ENCODE peak calls at places on chromosomes 3 and 15, in four cellular contexts. J is right atrium auricular region, C is A549, P is aorta. W is an unnamed sample.

GRCh38 chr15:74592222-74592621 is 23.4 kb upstream of the CLK3 start:
- DNase-seq in P (no peak), C (no peak), J (no peak), W (no peak)

GRCh38 chr15:72203507-72203837 is 5.9 kb upstream of the GRAMD2A start:
- DNase-seq in J (no peak), C (no peak), P (peak; percentile 86), W (no peak)

GRCh38 chr3:179071161-179071568 is 444 bp downstream of the ZMAT3 start:
- DNase-seq in P (no peak), J (no peak), C (peak; percentile 15), W (no peak)

GRCh38 chr3:128366652-128367051 is 100.0 kb downstream of the DNAJB8 start:
- DNase-seq in P (peak; percentile 20), C (no peak), J (no peak), W (no peak)

GRCh38 chr3:30934208-30934550 is 39.7 kb upstream of the GADL1 start:
- DNase-seq in J (no peak), P (no peak), C (peak; percentile 14), W (no peak)

GRCh38 chr3:122100591-122101491 is 45.7 kb downstream of the CD86 start:
- DNase-seq in C (no peak), J (no peak), P (no peak), W (no peak)

GRCh38 chr3:48194446-48195071 is 6.3 kb upstream of the CDC25A start:
- DNase-seq in J (peak; percentile 70), C (peak; percentile 72), P (peak; percentile 81), W (no peak)

GRCh38 chr15:88664151-88664778 is 25.4 kb downstream of the ISG20 start:
- DNase-seq in P (peak; percentile 55), C (no peak), J (peak; percentile 50), W (no peak)

GRCh38 chr3:143283432-143284128 is 164.0 kb downstream of the CHST2 start:
- DNase-seq in J (no peak), C (no peak), P (no peak), W (no peak)

GRCh38 chr3:178714971-178715832 is 179.0 kb downstream of the KCNMB2 start:
- DNase-seq in J (no peak), C (no peak), P (no peak), W (no peak)

GRCh38 chr3:117531078-117531477 is 821.5 kb downstream of the TUSC7 start:
- DNase-seq in C (no peak), J (no peak), P (no peak), W (no peak)

GRCh38 chr3:11059090-11059798 is 66.7 kb downstream of the SLC6A1 start:
- DNase-seq in C (peak; percentile 69), P (no peak), J (peak; percentile 64), W (peak; percentile 71)

GRCh38 chr3:191330309-191330712 is at the start of gene UTS2B:
- DNase-seq in P (no peak), J (no peak), C (no peak), W (no peak)

GRCh38 chr3:129822679-129823078 is 70.8 kb downstream of the TMCC1 start:
- DNase-seq in P (no peak), C (no peak), J (no peak), W (no peak)

GRCh38 chr3:71942432-71942831 is 157.5 kb upstream of the PROK2 start:
- DNase-seq in C (no peak), P (no peak), J (no peak), W (no peak)

GRCh38 chr3:86788371-86788770 is 202.6 kb downstream of the VGLL3 start:
- DNase-seq in P (no peak), C (no peak), J (no peak), W (no peak)

GRCh38 chr15:65365229-65365628 is 12.6 kb downstream of the IGDCC3 start:
- DNase-seq in P (peak; percentile 32), J (no peak), C (no peak), W (no peak)

GRCh38 chr3:18099611-18100010 is 325.5 kb downstream of the SATB1 start:
- DNase-seq in C (no peak), P (no peak), J (no peak), W (no peak)

GRCh38 chr3:141807277-141808038 is 44.2 kb downstream of the GRK7 start:
- DNase-seq in C (no peak), J (no peak), P (no peak), W (no peak)

GRCh38 chr15:54620916-54621315 is 575.8 kb downstream of the RSL24D1 start:
- DNase-seq in C (no peak), P (no peak), J (no peak), W (no peak)

GRCh38 chr3:86991482-86991815 is 500 bp upstream of the VGLL3 start:
- DNase-seq in J (no peak), C (no peak), P (no peak), W (no peak)

GRCh38 chr3:176961916-176962315 is 235.4 kb downstream of the TBL1XR1 start:
- DNase-seq in J (no peak), C (no peak), P (no peak), W (no peak)

GRCh38 chr3:15305366-15305844 is 27.0 kb downstream of the SH3BP5 start:
- DNase-seq in P (no peak), J (no peak), C (peak; percentile 73), W (no peak)

DNA sequence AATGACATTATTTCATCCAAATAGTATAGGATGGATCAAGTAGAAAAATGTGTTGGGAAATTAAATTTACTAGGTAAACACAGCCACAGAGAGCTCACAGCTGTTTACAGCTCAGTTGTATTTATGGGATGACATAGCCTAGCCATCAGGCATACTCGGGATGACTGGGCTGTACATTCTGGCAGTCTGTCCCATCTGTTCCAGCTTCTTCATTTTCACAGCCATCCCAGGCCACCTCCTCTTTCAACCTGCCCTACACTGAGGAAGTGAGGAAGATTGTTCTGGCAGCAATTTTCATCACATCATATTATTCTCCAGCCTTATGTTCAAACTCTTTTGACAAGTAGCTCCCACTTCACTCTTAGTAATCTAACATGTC is 98.5 kb upstream of the PFN2 start:
- DNase-seq in J (no peak), P (no peak), C (no peak), W (no peak)
- H3K27ac ChIP-seq in J (no peak overlapping the region), P (no peak overlapping the region), C (no peak overlapping the region), W (no peak overlapping the region)

GRCh38 chr15:87142096-87142495 is 1062.4 kb downstream of the AGBL1 start:
- DNase-seq in C (no peak), P (no peak), J (no peak), W (no peak)
- H3K9me3 ChIP-seq in C (no peaks in the 10 kb centered on the region), P (no peaks in the 10 kb centered on the region), J (peaks cover 11% of the 10 kb centered on the region), W (peaks cover 5% of the 10 kb centered on the region)

GRCh38 chr15:89665449-89666146 is 10.3 kb upstream of the KIF7 start:
- DNase-seq in P (peak; percentile 91), C (peak; percentile 71), J (peak; percentile 79), W (no peak)
- H3K27ac ChIP-seq in P (peak overlapping the region; percentile 76), C (peak overlapping the region; percentile 74), J (peak overlapping the region; percentile 82), W (peak overlapping the region; percentile 89)

GRCh38 chr15:87368511-87368910 is 888.0 kb downstream of the NTRK3 start:
- DNase-seq in C (no peak), J (no peak), P (no peak), W (no peak)

GRCh38 chr15:87365221-87365620 is 891.3 kb downstream of the NTRK3 start:
- DNase-seq in C (no peak), J (no peak), P (no peak), W (no peak)

GRCh38 chr15:87369269-87369668 is 887.3 kb downstream of the NTRK3 start:
- DNase-seq in J (no peak), C (no peak), P (no peak), W (no peak)
- H3K9me3 ChIP-seq in J (no peaks in the 10 kb centered on the region), C (peaks cover 11% of the 10 kb centered on the region), P (no peaks in the 10 kb centered on the region), W (no peaks in the 10 kb centered on the region)

GRCh38 chr3:126994661-126995161 is 11.8 kb downstream of the PLXNA1 start:
- DNase-seq in C (no peak), P (no peak), J (no peak), W (no peak)
- H3K27ac ChIP-seq in C (no peak overlapping the region), P (peak overlapping the region; percentile 84), J (peak overlapping the region; percentile 64), W (peak overlapping the region; percentile 47)

W was measured in suprapubic skin.